ENCODE peak calls at places on chromosomes 11 and 22, in ten cellular contexts. E, C, A, S, Q, L, R, J, B and H are unnamed samples. For H3K4me1, the result is how much of the 10 kb centered on the place peaks cover.

GRCh38 chr11:7592706-7593105 is 78.9 kb downstream of the PPFIBP2 start:
- DNase-seq in R (no peak), B (peak), L (no peak), S (peak), E (peak), A (no peak), C (no peak), Q (peak), J (peak), H (no peak)

GRCh38 chr11:19892387-19892786 is 179.8 kb downstream of the NAV2 start:
- DNase-seq in E (no peak), Q (no peak), J (peak), C (no peak), R (no peak), L (no peak), S (no peak), A (no peak), B (no peak), H (no peak)

GRCh38 chr22:37274380-37274862 is 7.9 kb upstream of the CYTH4 start:
- DNase-seq in B (no peak), L (peak), R (no peak), Q (peak), E (no peak), J (no peak), A (no peak), C (peak), S (peak), H (no peak)

GRCh38 chr11:87879118-87879517 is 296.1 kb downstream of the RAB38 start:
- DNase-seq in R (no peak), J (peak), B (peak), E (no peak), Q (no peak), A (no peak), L (no peak), S (no peak), C (no peak), H (no peak)

GRCh38 chr11:132100583-132100982 is 730.2 kb downstream of the NTM start:
- DNase-seq in A (no peak), J (no peak), Q (no peak), E (no peak), L (no peak), R (no peak), C (no peak), B (no peak), S (no peak), H (no peak)

GRCh38 chr22:32584650-32585049 is 110.0 kb downstream of the FBXO7 start:
- DNase-seq in A (no peak), R (no peak), Q (no peak), E (no peak), S (no peak), B (peak), J (peak), L (no peak), C (no peak), H (no peak)

GRCh38 chr22:22023581-22024137 is 41.1 kb upstream of the TOP3B start:
- DNase-seq in E (no peak), C (no peak), L (no peak), Q (no peak), R (no peak), S (no peak), J (no peak), B (no peak), A (no peak), H (no peak)

GRCh38 chr11:12094872-12095800 is 15.3 kb upstream of the MICAL2 start:
- DNase-seq in J (no peak), S (peak), C (peak), L (no peak), R (no peak), A (no peak), Q (no peak), B (no peak), E (no peak), H (no peak)

GRCh38 chr11:105298630-105299029 is 159.1 kb upstream of the CARD18 start:
- DNase-seq in Q (no peak), L (no peak), A (no peak), R (no peak), J (peak), E (no peak), B (no peak), C (no peak), S (no peak), H (no peak)

GRCh38 chr22:30245181-30245984 is 1.2 kb downstream of the LIF start:
- DNase-seq in A (no peak), R (no peak), S (no peak), Q (no peak), J (no peak), E (no peak), C (peak), B (no peak), L (no peak), H (no peak)

DNA sequence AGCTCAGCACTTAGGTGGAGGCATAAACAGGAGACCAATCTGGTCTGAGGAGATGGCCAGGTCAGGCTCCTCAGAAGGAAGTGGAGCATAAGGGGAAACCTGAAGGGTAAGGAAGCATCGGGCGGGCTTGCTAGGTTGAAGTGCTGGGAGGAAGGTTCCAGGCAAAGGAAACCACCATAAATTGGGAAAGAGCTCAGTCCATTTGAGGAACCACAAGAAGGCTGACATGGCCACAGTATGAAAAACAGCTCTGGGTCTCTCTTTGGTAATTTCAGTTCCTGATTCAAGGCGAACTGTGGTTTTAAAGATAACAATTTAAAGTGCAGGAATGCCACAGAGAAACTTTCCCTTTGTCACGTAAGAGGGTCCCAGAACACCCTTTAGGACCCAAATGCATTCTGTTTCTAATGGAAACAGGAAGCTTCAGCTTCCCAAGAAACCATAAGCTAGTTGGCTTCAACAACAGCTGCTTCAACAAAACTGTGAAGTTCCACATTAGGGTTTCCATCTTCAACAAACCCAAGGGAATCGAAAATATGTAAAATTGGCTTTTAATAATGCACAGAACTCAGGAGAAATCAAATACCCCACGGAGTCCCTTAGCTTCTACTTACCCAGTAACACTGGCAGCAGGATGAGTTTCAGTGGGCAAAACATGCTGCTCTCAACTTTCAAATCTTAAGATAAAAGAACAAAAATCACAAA is 10.4 kb downstream of the JAML start:
- DNase-seq in A (no peak), L (no peak), C (peak), J (no peak), E (no peak), B (no peak), R (no peak), S (no peak), Q (no peak), H (no peak)
- H3K4me1 ChIP-seq in A (under half), L (under half), C (under half), J (under half), E (under half), B (under half), R (under half), S (under half), Q (under half), H (under half)

DNA sequence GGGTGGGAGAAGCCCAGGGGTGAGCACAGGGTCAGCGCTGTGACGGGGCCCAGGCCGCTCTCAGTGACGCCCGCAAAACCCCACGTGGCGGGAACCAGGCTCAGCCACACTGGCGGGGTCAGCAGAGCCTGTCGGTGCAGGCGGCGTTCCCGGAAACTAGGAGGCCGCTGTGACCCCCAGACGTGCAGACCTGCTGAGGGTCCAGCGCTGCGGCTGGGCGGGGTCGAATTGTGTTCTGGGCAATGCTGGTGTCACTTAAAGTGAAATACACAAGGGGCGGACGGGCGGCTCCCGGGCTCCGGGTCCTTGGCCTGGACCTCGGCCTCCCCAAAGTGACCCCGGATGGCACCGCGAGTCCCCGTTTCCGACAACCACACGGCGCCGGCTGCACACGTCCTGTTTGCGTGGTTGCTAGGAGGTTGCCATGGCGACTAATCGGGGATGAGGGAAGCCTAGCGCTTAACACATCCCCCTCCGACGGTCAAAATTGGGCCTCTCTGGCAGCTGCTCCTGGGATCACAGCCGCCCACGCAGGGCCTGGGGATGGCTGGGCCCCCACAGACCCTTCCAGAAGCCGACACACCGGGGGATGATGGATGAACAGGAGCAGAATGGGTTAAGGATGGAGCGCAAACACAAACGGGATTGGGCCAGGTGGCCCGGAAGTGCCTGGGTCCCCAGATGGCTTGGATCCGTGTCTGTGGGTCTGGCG is 81.7 kb upstream of the PRR5 start:
- DNase-seq in S (no peak), E (peak), R (peak), C (peak), A (peak), L (peak), B (peak), J (peak), Q (peak), H (peak)
- H3K27ac ChIP-seq in S (no peak), E (no peak), R (no peak), C (no peak), A (no peak), L (no peak), B (no peak), J (no peak), Q (no peak), H (no peak)

GRCh38 chr11:60944504-60945294 is 7.3 kb downstream of the SLC15A3 start:
- DNase-seq in S (no peak), Q (no peak), A (no peak), E (no peak), L (no peak), B (no peak), J (no peak), C (no peak), R (no peak), H (no peak)
- H3K4me1 ChIP-seq in S (under half), Q (under half), A (under half), E (under half), L (under half), B (under half), J (under half), C (under half), R (under half), H (under half)

GRCh38 chr11:119378851-119379465 is 2.5 kb downstream of the USP2 start:
- DNase-seq in S (no peak), C (no peak), A (no peak), R (no peak), E (no peak), L (no peak), J (no peak), Q (peak), B (no peak), H (no peak)

GRCh38 chr11:119382101-119382500 is 611 bp upstream of the USP2 start:
- DNase-seq in R (no peak), B (no peak), L (no peak), J (peak), A (no peak), E (no peak), C (no peak), Q (no peak), S (no peak), H (no peak)

GRCh38 chr11:119380160-119380815 is 1.2 kb downstream of the USP2 start:
- DNase-seq in A (no peak), C (no peak), S (no peak), J (peak), Q (peak), B (no peak), R (peak), E (no peak), L (no peak), H (no peak)

GRCh38 chr11:119381186-119381988 is at the start of gene USP2:
- DNase-seq in C (peak), L (peak), A (peak), R (peak), B (peak), E (peak), J (peak), Q (peak), S (peak), H (peak)

GRCh38 chr11:119380816-119381185 is 689 bp downstream of the USP2 start:
- DNase-seq in C (no peak), A (no peak), B (no peak), Q (peak), L (no peak), R (no peak), J (no peak), E (no peak), S (no peak), H (no peak)
- H3K27ac ChIP-seq in C (no peak), A (peak), B (peak), Q (peak), L (peak), R (no peak), J (no peak), E (peak), S (peak), H (no peak)

GRCh38 chr22:50300620-50301257 is 6.7 kb downstream of the PLXNB2 start:
- DNase-seq in S (no peak), C (no peak), B (no peak), Q (no peak), L (no peak), J (no peak), R (peak), E (no peak), A (no peak), H (no peak)
- H3K4me1 ChIP-seq in S (under half), C (half or more), B (half or more), Q (half or more), L (half or more), J (under half), R (half or more), E (under half), A (under half), H (half or more)

DNA sequence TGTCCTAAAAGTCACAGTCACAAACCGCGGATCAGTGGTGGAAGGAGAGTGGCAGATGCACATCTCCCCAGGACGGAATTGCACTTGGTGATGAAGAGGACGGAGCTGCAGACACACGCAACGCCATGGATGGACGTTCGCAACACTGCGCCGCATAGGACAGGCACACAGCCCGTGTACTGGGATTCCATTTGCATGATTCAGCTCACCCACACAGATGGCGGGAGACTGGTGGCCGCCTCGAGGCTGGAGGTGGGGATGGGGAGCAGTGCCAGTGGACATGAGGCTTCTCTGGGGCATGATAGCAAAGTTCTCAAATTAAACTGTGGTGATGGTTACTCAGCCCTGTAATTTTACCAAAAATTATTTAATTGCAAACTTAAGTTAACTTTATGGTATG is 37.4 kb downstream of the DUSP8 start:
- DNase-seq in S (no peak), R (no peak), Q (no peak), L (no peak), A (peak), J (peak), B (no peak), C (no peak), E (no peak), H (no peak)
- H3K27ac ChIP-seq in S (peak), R (no peak), Q (peak), L (no peak), A (peak), J (no peak), B (peak), C (no peak), E (no peak), H (no peak)

GRCh38 chr22:20944042-20944441 is 23.0 kb upstream of the AIFM3 start:
- DNase-seq in R (no peak), L (no peak), B (no peak), A (no peak), J (no peak), Q (no peak), S (no peak), C (no peak), E (no peak), H (no peak)
- H3K4me1 ChIP-seq in R (under half), L (under half), B (under half), A (under half), J (under half), Q (under half), S (under half), C (under half), E (under half), H (under half)